ENCODE peak calls at places on chromosomes 2 and 18, in six cellular contexts. B, Y, Q, Z, H and P are unnamed samples.

GRCh38 chr2:147224070-147224469 is 620.8 kb upstream of the ACVR2A start:
- DNase-seq in B (no peak), Y (no peak), Q (no peak), Z (peak; percentile 31), H (no peak), P (no peak)

GRCh38 chr18:51350081-51350480 is 152.6 kb upstream of the MEX3C start:
- DNase-seq in B (no peak), Y (no peak), Q (no peak), Z (peak; percentile 57), H (no peak), P (no peak)

GRCh38 chr2:46299365-46300263 is 2.4 kb downstream of the EPAS1 start:
- DNase-seq in B (peak; percentile 87), Y (no peak), Q (peak; percentile 76), Z (peak; percentile 73), H (peak; percentile 84), P (no peak)

GRCh38 chr18:45019469-45019868 is 338.8 kb downstream of the SETBP1 start:
- DNase-seq in B (no peak), Y (no peak), Q (no peak), Z (peak; percentile 71), H (no peak), P (no peak)

GRCh38 chr2:158659483-158659882 is 135.6 kb upstream of the DAPL1 start:
- DNase-seq in B (no peak), Y (no peak), Q (no peak), Z (peak; percentile 18), H (no peak), P (no peak)

GRCh38 chr18:61992923-61993322 is 100.1 kb upstream of the RNF152 start:
- DNase-seq in B (no peak), Y (no peak), Q (no peak), Z (peak; percentile 67), H (no peak), P (no peak)

GRCh38 chr2:85277416-85278158 is 50.2 kb downstream of the TGOLN2 start:
- DNase-seq in B (no peak), Y (no peak), Q (peak; percentile 61), Z (peak; percentile 91), H (no peak), P (no peak)

GRCh38 chr2:72011356-72011661 is 136.4 kb downstream of the CYP26B1 start:
- DNase-seq in B (no peak), Y (no peak), Q (no peak), Z (no peak), H (no peak), P (no peak)

GRCh38 chr18:8153887-8154583 is 455.2 kb upstream of the RAB12 start:
- DNase-seq in B (no peak), Y (no peak), Q (no peak), Z (peak; percentile 80), H (no peak), P (no peak)

GRCh38 chr2:231546014-231546413 is 15.8 kb upstream of the NMUR1 start:
- DNase-seq in B (peak; percentile 28), Y (no peak), Q (no peak), Z (no peak), H (no peak), P (no peak)

GRCh38 chr2:70645733-70646420 is 92.3 kb upstream of the TGFA start:
- DNase-seq in B (no peak), Y (no peak), Q (no peak), Z (peak; percentile 13), H (no peak), P (no peak)

GRCh38 chr2:187081409-187081808 is 232.4 kb upstream of the ZSWIM2 start:
- DNase-seq in B (no peak), Y (no peak), Q (no peak), Z (no peak), H (no peak), P (no peak)

GRCh38 chr2:155442755-155443372 is 744.4 kb downstream of the KCNJ3 start:
- DNase-seq in B (no peak), Y (no peak), Q (no peak), Z (peak; percentile 99), H (no peak), P (no peak)

GRCh38 chr18:59814872-59815271 is 84.9 kb upstream of the PMAIP1 start:
- DNase-seq in B (no peak), Y (no peak), Q (no peak), Z (peak; percentile 61), H (no peak), P (no peak)

DNA sequence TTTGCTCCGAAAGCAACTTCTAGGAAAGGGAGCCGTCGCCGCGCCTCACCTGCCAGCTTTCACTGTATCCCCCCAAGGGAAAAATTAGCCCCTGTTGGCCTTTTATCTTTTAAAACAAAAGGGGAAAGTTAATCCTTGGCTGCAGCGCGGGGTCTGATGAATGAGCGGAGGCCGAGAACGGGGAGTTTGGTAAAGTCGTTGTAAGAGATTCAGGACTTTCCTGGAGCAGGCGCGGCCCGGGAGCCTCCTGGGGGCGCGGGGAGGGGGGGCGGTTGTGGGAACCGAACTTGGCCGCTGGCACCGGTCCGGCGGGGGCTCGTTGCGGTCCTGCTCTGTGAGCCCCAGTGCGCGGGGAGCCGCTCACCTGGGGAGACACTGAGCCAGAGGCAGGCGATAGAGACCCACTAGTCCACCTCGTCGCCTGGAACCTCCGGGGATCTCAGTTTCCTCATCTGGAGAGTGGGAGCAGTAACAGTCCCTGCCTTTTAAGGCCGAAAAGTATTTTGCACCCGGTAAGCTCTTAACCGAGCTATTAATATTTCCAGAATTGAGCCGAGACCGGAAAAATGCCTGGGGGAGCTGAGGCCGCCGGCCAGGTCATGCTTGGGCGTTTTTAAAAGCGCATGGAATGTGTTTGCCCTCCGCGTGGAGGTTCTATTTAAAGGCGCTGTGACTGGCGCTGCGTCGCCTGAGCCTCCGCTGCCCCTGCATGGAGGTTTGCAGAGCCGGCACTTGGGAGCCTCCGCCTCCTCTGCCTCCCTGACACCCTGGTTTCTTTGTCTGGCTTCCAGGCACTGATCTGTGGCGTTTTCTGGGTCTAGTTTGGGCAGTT is 1.1 kb downstream of the EFHD1 start:
- DNase-seq in B (no peak), Y (no peak), Q (peak; percentile 33), Z (no peak), H (no peak), P (no peak)
- H3K4me3 ChIP-seq in B (peak overlapping the region; percentile 60), Y (peak overlapping the region; percentile 59), Q (peak overlapping the region; percentile 76), Z (peak overlapping the region; percentile 47), H (peak overlapping the region; percentile 57), P (peak overlapping the region; percentile 45)

DNA sequence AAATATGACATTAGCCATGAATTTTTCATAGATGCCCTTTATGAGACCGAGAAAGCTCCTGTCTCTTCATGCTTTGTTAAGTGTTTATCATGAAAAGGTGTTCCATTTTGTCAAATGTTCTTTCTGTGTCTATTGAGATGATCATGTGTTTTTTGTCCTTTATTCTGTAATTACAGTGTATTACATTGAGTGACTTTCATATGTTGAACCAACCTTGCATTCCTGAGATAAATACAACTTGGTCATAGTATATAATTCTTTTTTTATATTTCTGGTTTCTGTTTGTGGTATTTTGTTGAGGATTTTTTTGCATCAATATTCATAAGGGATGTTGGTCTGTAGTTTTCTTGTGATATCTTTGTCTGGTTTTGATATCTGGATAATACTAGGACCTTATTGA is 52.9 kb upstream of the HPCAL1 start:
- DNase-seq in B (no peak), Y (no peak), Q (no peak), Z (no peak), H (no peak), P (no peak)
- TF ChIP-seq CTCF in B (no peak), Y (no peak), Q (no peak), Z (no peak), H (no peak), P (no peak)

DNA sequence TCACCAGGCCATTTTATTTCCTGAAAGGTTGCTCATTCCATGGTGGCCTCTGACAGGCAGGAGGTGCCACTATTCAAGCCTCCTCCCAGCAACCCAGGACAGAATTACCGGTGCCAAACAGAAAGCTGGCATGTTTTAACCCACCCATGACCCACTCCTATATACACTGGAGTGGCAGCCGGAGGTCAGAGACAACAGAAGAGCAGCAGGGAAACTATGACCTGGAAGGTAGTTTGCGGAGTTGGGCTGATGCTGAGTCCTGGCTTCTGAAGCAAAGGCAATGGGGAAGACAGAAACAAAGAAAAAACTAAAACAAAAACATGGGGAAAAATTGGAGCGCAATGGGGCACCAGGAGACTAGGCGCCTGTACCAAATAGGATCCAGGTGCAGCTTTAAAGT is 2.2 kb downstream of the RFTN2 start:
- DNase-seq in B (no peak), Y (no peak), Q (no peak), Z (no peak), H (no peak), P (no peak)
- H3K4me3 ChIP-seq in B (peak overlapping the region; percentile 43), Y (no peak overlapping the region), Q (peak overlapping the region; percentile 66), Z (no peak overlapping the region), H (no peak overlapping the region), P (peak overlapping the region; percentile 26)

DNA sequence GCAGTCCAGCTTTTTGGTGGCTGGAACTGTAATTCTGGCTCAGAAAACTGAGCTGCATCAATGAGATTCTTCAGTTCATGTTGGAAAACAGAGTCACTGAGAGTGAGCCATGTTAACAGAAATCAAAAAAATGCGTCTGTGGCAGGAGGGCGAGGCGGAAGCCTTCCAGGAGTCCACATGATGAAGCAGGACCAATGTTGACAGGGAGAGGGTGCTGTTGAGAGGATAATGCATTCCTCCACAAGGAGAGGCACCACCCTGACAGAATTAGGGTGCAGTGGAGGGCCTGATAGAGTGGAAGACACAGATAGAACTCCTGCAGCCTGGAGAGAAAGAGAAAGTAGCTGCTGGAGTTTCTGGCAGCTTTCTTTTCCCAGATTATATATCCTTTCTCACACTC is 111.5 kb downstream of the MGAT5 start:
- DNase-seq in B (no peak), Y (no peak), Q (no peak), Z (no peak), H (no peak), P (no peak)
- TF ChIP-seq CTCF in B (no peak), Y (no peak), Q (peak; percentile 27), Z (no peak), H (peak; percentile 28), P (no peak)

DNA sequence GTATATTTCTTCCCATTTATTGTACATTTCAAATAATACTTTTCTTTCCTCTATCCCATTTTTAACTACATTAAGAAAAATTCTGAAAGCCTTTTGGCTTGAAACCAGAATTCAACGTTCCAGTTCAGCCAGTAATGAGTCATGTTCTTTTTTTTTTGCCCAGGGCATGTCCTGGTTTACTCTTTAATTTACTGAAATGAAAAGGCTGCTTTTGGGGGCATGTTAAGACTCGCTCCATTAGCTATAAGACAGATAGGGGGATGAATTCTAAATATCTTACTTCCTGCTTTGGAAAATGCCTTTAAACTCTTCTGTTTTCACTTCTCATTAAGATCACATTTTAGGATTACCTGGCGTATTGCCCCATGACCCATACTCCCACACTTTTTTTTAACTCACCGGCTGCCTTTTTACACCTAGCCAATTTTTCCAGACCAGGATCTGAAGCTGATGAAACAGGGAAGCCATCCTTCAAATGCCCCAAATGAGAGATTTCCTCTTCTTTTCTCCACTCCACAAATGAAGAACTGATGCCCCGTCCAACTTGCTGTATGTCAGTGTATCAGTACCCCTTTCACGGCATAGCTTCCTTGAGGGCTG is 585 bp downstream of the ABCA12 start:
- DNase-seq in B (no peak), Y (no peak), Q (no peak), Z (peak; percentile 95), H (no peak), P (no peak)
- H3K4me3 ChIP-seq in B (no peak overlapping the region), Y (no peak overlapping the region), Q (no peak overlapping the region), Z (peak overlapping the region; percentile 39), H (no peak overlapping the region), P (peak overlapping the region; percentile 0)

GRCh38 chr2:197615033-197615652 is 60.2 kb downstream of the RFTN2 start:
- DNase-seq in B (no peak), Y (no peak), Q (no peak), Z (peak; percentile 95), H (no peak), P (no peak)
- TF ChIP-seq CTCF in B (peak; percentile 13), Y (peak; percentile 20), Q (no peak), Z (peak; percentile 81), H (no peak), P (no peak)